ENCODE peak calls at places on chromosomes 3 and 15, in seven cellular contexts. Z is lower lobe of right lung, B is Panc1, O is heart right ventricle, S is ascending aorta, E is neural progenitor cell, H is A549. V is an unnamed sample. For H3K4me1, the result is how much of the 10 kb centered on the place peaks cover.

GRCh38 chr3:9703736-9704342 is at the start of gene CPNE9:
- DNase-seq in B (no peak), S (no peak), O (no peak), E (peak), Z (no peak), H (no peak), V (no peak)

GRCh38 chr3:41224120-41224806 is 25.0 kb downstream of the CTNNB1 start:
- DNase-seq in E (no peak), H (no peak), B (no peak), S (peak), O (peak), Z (no peak), V (no peak)

GRCh38 chr3:159616234-159616825 is 372.3 kb upstream of the IL12A start:
- DNase-seq in S (no peak), H (peak), O (peak), E (peak), Z (peak), B (no peak), V (peak)

GRCh38 chr3:134965849-134966248 is 170.8 kb downstream of the EPHB1 start:
- DNase-seq in H (no peak), Z (no peak), E (no peak), S (no peak), B (no peak), O (no peak), V (no peak)

GRCh38 chr15:76184640-76185020 is 124.8 kb downstream of the TMEM266 start:
- DNase-seq in O (no peak), Z (no peak), E (no peak), S (no peak), H (no peak), B (no peak), V (no peak)

GRCh38 chr3:123535580-123535979 is 49.3 kb downstream of the HACD2 start:
- DNase-seq in B (no peak), E (no peak), S (no peak), Z (no peak), O (no peak), H (no peak), V (no peak)

GRCh38 chr3:48236531-48236930 is 4.4 kb upstream of the ZNF589 start:
- DNase-seq in O (no peak), B (no peak), E (no peak), S (peak), Z (no peak), H (no peak), V (no peak)

GRCh38 chr15:87211547-87211946 is 1045.0 kb downstream of the NTRK3 start:
- DNase-seq in S (no peak), B (no peak), Z (no peak), H (no peak), O (no peak), E (no peak), V (no peak)

GRCh38 chr15:88018865-88019626 is 237.5 kb downstream of the NTRK3 start:
- DNase-seq in B (no peak), Z (no peak), E (no peak), S (no peak), O (no peak), H (no peak), V (no peak)

GRCh38 chr3:89859738-89860137 is 752.3 kb downstream of the EPHA3 start:
- DNase-seq in S (no peak), E (no peak), B (no peak), Z (no peak), H (no peak), O (no peak), V (no peak)

GRCh38 chr3:195906865-195907729 is 1.3 kb downstream of the TNK2 start:
- DNase-seq in H (no peak), B (no peak), E (no peak), Z (peak), S (peak), O (no peak), V (no peak)

GRCh38 chr3:16033889-16034687 is 140.4 kb upstream of the GALNT15 start:
- DNase-seq in O (no peak), H (no peak), Z (no peak), S (no peak), E (no peak), B (no peak), V (no peak)

GRCh38 chr3:124851136-124851535 is 36.0 kb downstream of the ITGB5 start:
- DNase-seq in B (no peak), O (no peak), H (no peak), Z (no peak), E (no peak), S (peak), V (no peak)

GRCh38 chr3:154718058-154718457 is 288.1 kb upstream of the GPR149 start:
- DNase-seq in O (no peak), B (no peak), Z (no peak), E (no peak), H (no peak), S (no peak), V (no peak)

GRCh38 chr15:89203705-89204273 is 17.6 kb downstream of the RLBP1 start:
- DNase-seq in S (no peak), Z (no peak), E (no peak), H (no peak), B (no peak), O (no peak), V (no peak)

GRCh38 chr15:38038659-38039442 is 104.4 kb downstream of the TMCO5A start:
- DNase-seq in S (no peak), B (peak), H (no peak), E (no peak), O (no peak), Z (no peak), V (no peak)

GRCh38 chr3:190361791-190362190 is 26.2 kb upstream of the CLDN16 start:
- DNase-seq in S (no peak), H (no peak), E (no peak), O (no peak), B (no peak), Z (no peak), V (no peak)

DNA sequence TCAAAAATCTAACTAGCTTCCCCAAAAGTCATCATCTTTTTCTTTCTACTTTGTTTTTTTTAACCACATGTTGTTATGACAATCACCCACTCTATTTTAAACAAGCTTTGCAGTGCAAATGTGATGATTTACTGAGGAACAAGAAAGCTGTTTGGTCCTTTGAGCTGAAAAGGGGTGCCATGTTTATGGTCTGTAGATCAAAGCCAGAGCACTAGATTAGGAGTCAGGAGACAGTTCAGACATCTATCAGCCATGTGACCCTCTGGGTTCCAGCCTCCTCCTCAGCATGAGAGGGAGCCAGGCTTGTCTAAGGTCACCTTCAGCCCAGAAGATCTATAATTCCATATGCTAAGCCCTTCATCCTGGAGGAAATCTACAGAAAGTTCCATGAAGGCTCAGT is 65.9 kb downstream of the RPL22L1 start:
- DNase-seq in B (no peak), H (no peak), E (no peak), O (no peak), Z (no peak), S (no peak), V (no peak)
- H3K27ac ChIP-seq in B (peak), H (no peak), E (no peak), O (no peak), Z (no peak), S (no peak), V (no peak)

DNA sequence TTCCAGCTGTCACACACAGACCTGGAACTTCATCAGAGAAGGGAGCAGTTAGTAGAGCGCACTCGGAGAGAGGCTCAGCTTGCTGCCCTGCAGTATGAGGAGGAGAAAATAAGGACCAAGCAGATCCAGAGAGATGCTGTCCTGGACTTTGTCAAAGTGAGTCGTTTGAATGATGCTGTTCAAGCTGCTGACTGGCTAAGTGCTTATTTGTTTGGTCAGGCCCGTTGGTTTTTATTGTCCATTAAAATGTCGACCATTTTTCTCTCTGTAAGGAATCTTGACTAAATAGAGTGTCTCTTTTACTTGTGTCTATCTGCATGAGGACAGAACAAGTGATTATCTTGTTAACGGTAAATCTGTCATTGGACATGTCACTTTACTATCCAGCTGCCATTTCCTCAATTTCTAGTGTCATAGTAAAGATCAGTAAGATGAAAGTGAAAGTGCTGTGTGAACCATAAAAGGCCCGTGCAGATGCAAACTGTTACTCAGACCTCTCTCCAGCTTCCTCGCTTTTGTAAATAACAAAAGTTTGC is 56.9 kb downstream of the LRCH3 start:
- DNase-seq in B (no peak), O (no peak), S (no peak), H (no peak), E (no peak), Z (no peak), V (no peak)
- H3K4me3 ChIP-seq in B (no peak), O (no peak), S (no peak), H (no peak), E (no peak), Z (peak), V (no peak)

GRCh38 chr3:140443073-140443472 is 234.8 kb upstream of the TRIM42 start:
- DNase-seq in O (no peak), Z (no peak), E (no peak), B (no peak), S (no peak), H (no peak), V (no peak)
- H3K4me1 ChIP-seq in O (under half), Z (under half), E (under half), B (under half), S (under half), H (under half), V (under half)

GRCh38 chr15:74432271-74432967 is 1.3 kb downstream of the SEMA7A start:
- DNase-seq in B (no peak), O (no peak), S (no peak), E (peak), Z (no peak), H (no peak), V (no peak)
- H3K27ac ChIP-seq in B (peak), O (no peak), S (no peak), E (no peak), Z (peak), H (no peak), V (no peak)

GRCh38 chr3:112633191-112633590 is 7.8 kb downstream of the CCDC80 start:
- DNase-seq in B (no peak), O (no peak), S (no peak), Z (no peak), E (peak), H (no peak), V (no peak)

GRCh38 chr3:112633757-112634156 is 7.2 kb downstream of the CCDC80 start:
- DNase-seq in H (no peak), O (no peak), S (no peak), Z (no peak), B (no peak), E (no peak), V (no peak)

GRCh38 chr3:112634786-112635541 is 6.0 kb downstream of the CCDC80 start:
- DNase-seq in B (no peak), E (peak), O (no peak), H (no peak), S (no peak), Z (no peak), V (no peak)

GRCh38 chr3:112631257-112631656 is 9.7 kb downstream of the CCDC80 start:
- DNase-seq in B (no peak), S (no peak), H (no peak), E (no peak), Z (no peak), O (no peak), V (no peak)

GRCh38 chr3:112632596-112632995 is 8.3 kb downstream of the CCDC80 start:
- DNase-seq in B (no peak), S (no peak), Z (no peak), O (no peak), E (no peak), H (no peak), V (no peak)
- H3K4me3 ChIP-seq in B (no peak), S (no peak), Z (no peak), O (no peak), E (no peak), H (no peak), V (peak)

DNA sequence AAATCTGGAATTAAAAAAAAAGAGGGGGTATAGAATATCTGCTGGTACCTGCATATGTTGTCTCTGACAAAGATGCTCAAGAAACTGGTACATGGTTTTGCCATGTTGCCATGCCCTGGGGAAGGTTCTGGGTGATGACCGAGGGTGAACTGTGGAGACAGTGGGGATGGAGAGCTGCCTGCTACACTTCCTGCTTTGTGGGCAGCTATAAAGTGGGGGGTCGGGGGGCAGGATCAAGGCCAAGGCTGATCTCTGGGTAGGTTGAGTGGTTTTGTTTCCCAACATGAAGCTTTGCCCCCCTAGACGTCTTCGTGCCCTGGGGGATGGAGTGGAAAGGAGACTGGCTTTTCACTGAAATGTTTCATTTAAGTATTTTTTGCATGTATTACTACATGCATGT is 74.6 kb downstream of the IQSEC1 start:
- DNase-seq in H (no peak), E (no peak), S (no peak), O (no peak), Z (no peak), B (no peak), V (no peak)
- H3K4me1 ChIP-seq in H (under half), E (under half), S (under half), O (under half), Z (under half), B (under half), V (under half)

GRCh38 chr15:95170587-95171380 is 939.4 kb downstream of the MCTP2 start:
- DNase-seq in E (no peak), O (no peak), B (no peak), S (no peak), Z (no peak), H (no peak), V (no peak)
- H3K27ac ChIP-seq in E (no peak), O (no peak), B (no peak), S (no peak), Z (peak), H (no peak), V (no peak)

DNA sequence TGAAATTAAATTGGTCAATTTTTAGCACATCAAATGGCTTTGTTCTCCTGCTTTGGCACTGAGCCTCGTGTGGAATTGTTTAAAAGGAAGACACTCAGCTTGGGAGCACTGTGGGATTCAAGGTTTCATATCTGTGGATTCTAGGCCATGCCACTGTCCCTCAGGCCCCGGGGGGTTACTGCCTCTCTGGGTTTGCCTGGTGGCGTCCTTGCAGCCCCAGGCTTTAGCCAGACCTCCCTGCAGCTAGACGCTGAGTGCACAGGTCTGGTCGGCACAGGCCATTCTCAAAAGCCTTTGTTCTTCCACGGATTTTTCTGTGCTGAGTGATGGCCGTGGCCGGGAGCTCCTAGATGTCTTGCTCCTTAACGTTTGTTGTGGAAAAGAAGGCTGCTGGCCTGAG is 76.2 kb downstream of the CACNA2D3 start:
- DNase-seq in Z (no peak), B (no peak), S (no peak), H (no peak), E (no peak), O (no peak), V (no peak)
- H3K4me3 ChIP-seq in Z (no peak), B (no peak), S (no peak), H (no peak), E (no peak), O (no peak), V (no peak)